ENCODE peak calls at places on chromosomes 4 and X, in seven cellular contexts. Y is T-helper 17 cell, S is Kasumi-1, P is dorsolateral prefrontal cortex, B is EH, E is GM13976, T is SK-MEL-5. L is an unnamed sample.

GRCh38 chr4:41678086-41678485 is 70.4 kb downstream of the PHOX2B start:
- DNase-seq in Y (no peak), T (no peak), B (peak; percentile 58), E (no peak), S (no peak), P (no peak), L (peak; percentile 6)

GRCh38 chr4:1241466-1241935 is 7.4 kb downstream of the CTBP1 start:
- DNase-seq in B (no peak), E (no peak), T (no peak), P (peak; percentile 26), S (no peak), Y (no peak), L (no peak)

GRCh38 chr4:86961605-86962295 is 26.9 kb downstream of the AFF1 start:
- DNase-seq in S (peak; percentile 92), B (peak; percentile 22), P (no peak), Y (no peak), T (no peak), E (peak; percentile 63), L (peak; percentile 64)

GRCh38 chr4:133597252-133597651 is 448.2 kb downstream of the PCDH10 start:
- DNase-seq in E (no peak), B (no peak), T (no peak), S (no peak), Y (no peak), P (no peak), L (no peak)

GRCh38 chr4:139665690-139666529 is at the start of gene MGST2:
- DNase-seq in E (peak; percentile 68), Y (no peak), P (peak; percentile 54), T (peak; percentile 54), B (peak; percentile 70), S (peak; percentile 80), L (peak; percentile 80)

GRCh38 chr4:130849985-130850632 is 1754.2 kb downstream of the C4orf33 start:
- DNase-seq in B (no peak), T (no peak), P (no peak), E (no peak), Y (no peak), S (no peak), L (no peak)

GRCh38 chr4:73944061-73944875 is 37.6 kb downstream of the PF4 start:
- DNase-seq in E (no peak), S (no peak), P (no peak), Y (no peak), T (no peak), B (peak; percentile 14), L (peak; percentile 6)

GRCh38 chrX:38726596-38726995 is 74.7 kb upstream of the MID1IP1 start:
- DNase-seq in Y (no peak), P (no peak), S (no peak), E (no peak), B (no peak), T (no peak), L (no peak)

GRCh38 chrX:97835969-97836368 is 952.3 kb downstream of the RPA4 start:
- DNase-seq in Y (no peak), P (no peak), S (no peak), T (no peak), B (no peak), E (no peak), L (no peak)

GRCh38 chrX:65706041-65706828 is 38.8 kb downstream of the MSN start:
- DNase-seq in S (no peak), Y (no peak), B (peak; percentile 91), P (no peak), T (no peak), E (peak; percentile 31), L (peak; percentile 90)

GRCh38 chr4:73883306-73883705 is 14.1 kb downstream of the CXCL1 start:
- DNase-seq in P (no peak), B (peak; percentile 83), Y (no peak), S (peak; percentile 38), T (no peak), E (no peak), L (peak; percentile 72)

GRCh38 chr4:101556845-101557244 is 209.5 kb upstream of the PPP3CA start:
- DNase-seq in P (no peak), B (no peak), S (no peak), E (no peak), T (peak; percentile 0), Y (no peak), L (no peak)

GRCh38 chrX:10415704-10416001 is 204.7 kb downstream of the MID1 start:
- DNase-seq in B (peak; percentile 75), E (no peak), P (no peak), T (no peak), S (no peak), Y (no peak), L (peak; percentile 55)

GRCh38 chr4:165971941-165972340 is 98.9 kb downstream of the TLL1 start:
- DNase-seq in P (no peak), Y (no peak), E (no peak), S (no peak), T (no peak), B (peak; percentile 39), L (no peak)

GRCh38 chr4:153177841-153178240 is 26.4 kb upstream of the TRIM2 start:
- DNase-seq in T (no peak), P (no peak), S (no peak), B (no peak), E (no peak), Y (no peak), L (no peak)

GRCh38 chr4:152516156-152516555 is 19.7 kb downstream of the FBXW7 start:
- DNase-seq in T (no peak), Y (no peak), B (peak; percentile 68), S (no peak), E (no peak), P (no peak), L (peak; percentile 36)

GRCh38 chrX:43745938-43746721 is 90.0 kb downstream of the MAOA start:
- DNase-seq in E (no peak), P (no peak), S (no peak), B (peak; percentile 0), T (no peak), Y (no peak), L (peak; percentile 2)

GRCh38 chrX:41180194-41180902 is 95.1 kb downstream of the USP9X start:
- DNase-seq in Y (peak; percentile 6), P (peak; percentile 46), E (peak; percentile 50), T (peak; percentile 63), S (peak; percentile 55), B (peak; percentile 62), L (peak; percentile 58)

GRCh38 chrX:148958896-148959295 is 458.5 kb downstream of the AFF2 start:
- DNase-seq in S (no peak), T (no peak), Y (no peak), E (no peak), B (no peak), P (no peak), L (peak; percentile 23)

GRCh38 chr4:140884431-140885058 is 128.4 kb upstream of the TBC1D9 start:
- DNase-seq in S (peak; percentile 84), P (no peak), T (peak; percentile 80), Y (no peak), B (peak; percentile 78), E (peak; percentile 69), L (peak; percentile 80)

GRCh38 chr4:113052379-113052951 is 3.0 kb downstream of the ANK2 start:
- DNase-seq in T (no peak), Y (no peak), S (peak; percentile 66), E (peak; percentile 33), P (no peak), B (peak; percentile 9), L (peak; percentile 60)

GRCh38 chrX:153879741-153880439 is 6.1 kb downstream of the L1CAM start:
- DNase-seq in P (no peak), T (no peak), B (no peak), Y (no peak), E (no peak), S (no peak), L (no peak)

L was measured in AG10803.